ENCODE peak calls at places on chromosomes 6 and 20, in seven cellular contexts. F is stimulated activated CD4-positive, alpha-beta T cell treated with anti-CD3 and anti-CD28 coated beads, Interleukin-4, amount 100 ng/mL, for 1 hour; U is ureter; D is GM23338; O is activated naive CD8-positive, alpha-beta T cell treated with anti-CD3 and anti-CD28 coated beads for 36 hours; I is LNCaP clone FGC; A is right cardiac atrium. L is an unnamed sample.

GRCh38 chr6:7331452-7331851 is 18.5 kb upstream of the SSR1 start:
- DNase-seq in A (no peak), O (no peak), I (no peak), D (no peak), F (no peak), U (no peak), L (no peak)

GRCh38 chr6:52984247-52984646 is 10.8 kb downstream of the GSTA4 start:
- DNase-seq in U (no peak), O (peak), F (no peak), A (no peak), I (no peak), D (no peak), L (peak)

GRCh38 chr6:126064994-126065401 is 78.7 kb downstream of the TRMT11 start:
- DNase-seq in U (no peak), A (no peak), O (no peak), I (no peak), F (no peak), D (no peak), L (peak)

GRCh38 chr6:1636971-1637871 is 27.5 kb downstream of the FOXC1 start:
- DNase-seq in F (no peak), O (no peak), A (peak), I (no peak), U (no peak), D (no peak), L (peak)

GRCh38 chr20:13995841-13996240 is 525 bp downstream of the MACROD2 start:
- DNase-seq in D (peak), F (no peak), A (peak), I (no peak), U (peak), O (peak), L (no peak)

GRCh38 chr6:135932651-135933050 is 81.2 kb downstream of the PDE7B start:
- DNase-seq in O (no peak), A (no peak), D (no peak), F (no peak), U (no peak), I (peak), L (no peak)

GRCh38 chr6:17289491-17290106 is 8.4 kb downstream of the RBM24 start:
- DNase-seq in U (peak), A (peak), D (no peak), F (no peak), I (no peak), O (no peak), L (no peak)

GRCh38 chr20:43442310-43442880 is 15.3 kb upstream of the SRSF6 start:
- DNase-seq in I (no peak), A (no peak), O (no peak), F (no peak), U (no peak), D (peak), L (peak)

GRCh38 chr6:122752990-122753687 is 26.4 kb upstream of the FABP7 start:
- DNase-seq in D (peak), A (no peak), F (no peak), U (no peak), I (no peak), O (no peak), L (no peak)

GRCh38 chr6:4012826-4013225 is 66.1 kb downstream of the FAM217A start:
- DNase-seq in F (no peak), D (no peak), O (no peak), I (no peak), A (no peak), U (no peak), L (no peak)

GRCh38 chr6:158397578-158397977 is 85.3 kb downstream of the TULP4 start:
- DNase-seq in F (no peak), D (no peak), I (no peak), U (no peak), O (no peak), A (no peak), L (no peak)

GRCh38 chr20:62651285-62652021 is 9.2 kb downstream of the SLCO4A1 start:
- DNase-seq in A (peak), F (peak), U (peak), D (peak), O (peak), I (no peak), L (no peak)

GRCh38 chr20:46128310-46129151 is 10.4 kb downstream of the CD40 start:
- DNase-seq in I (no peak), A (peak), U (no peak), D (peak), O (no peak), F (no peak), L (no peak)

GRCh38 chr20:37303637-37304036 is 14.2 kb downstream of the MANBAL start:
- DNase-seq in D (no peak), A (no peak), U (no peak), I (peak), O (no peak), F (no peak), L (no peak)

GRCh38 chr6:150666071-150666470 is 66.4 kb downstream of the PLEKHG1 start:
- DNase-seq in U (no peak), D (no peak), O (no peak), I (no peak), F (no peak), A (no peak), L (no peak)

GRCh38 chr6:45882671-45883070 is 133.0 kb downstream of the CLIC5 start:
- DNase-seq in U (no peak), I (no peak), D (no peak), F (no peak), O (no peak), A (no peak), L (no peak)

GRCh38 chr6:37005061-37005810 is at the start of gene FGD2:
- DNase-seq in O (no peak), F (no peak), A (no peak), U (no peak), I (no peak), D (no peak), L (no peak)

GRCh38 chr20:51529758-51530157 is 12.8 kb downstream of the NFATC2 start:
- DNase-seq in I (no peak), F (peak), U (no peak), O (peak), A (no peak), D (no peak), L (no peak)

GRCh38 chr6:111480988-111481830 is 1.8 kb downstream of the REV3L start:
- DNase-seq in D (no peak), F (no peak), A (no peak), O (no peak), U (no peak), I (no peak), L (no peak)

GRCh38 chr6:36094238-36094637 is 36.1 kb upstream of the MAPK13 start:
- DNase-seq in U (no peak), O (no peak), D (no peak), I (no peak), A (no peak), F (no peak), L (no peak)

GRCh38 chr6:1372690-1373089 is 16.7 kb upstream of the FOXF2 start:
- DNase-seq in A (no peak), F (no peak), D (no peak), U (no peak), I (no peak), O (no peak), L (no peak)

GRCh38 chr6:168007592-168008338 is 10.3 kb downstream of the KIF25 start:
- DNase-seq in U (peak), F (no peak), O (no peak), D (no peak), I (no peak), A (no peak), L (peak)

GRCh38 chr6:168017629-168018028 is 20.2 kb downstream of the KIF25 start:
- DNase-seq in I (peak), A (no peak), O (no peak), D (no peak), F (no peak), U (peak), L (no peak)

GRCh38 chr6:40788661-40789111 is 201.5 kb upstream of the LRFN2 start:
- DNase-seq in U (no peak), A (peak), I (no peak), D (no peak), F (peak), O (peak), L (no peak)

GRCh38 chr6:20432692-20433091 is 31.0 kb downstream of the E2F3 start:
- DNase-seq in I (no peak), D (no peak), O (no peak), F (no peak), U (no peak), A (no peak), L (no peak)

GRCh38 chr20:37992802-37993538 is 40.3 kb downstream of the TTI1 start:
- DNase-seq in D (peak), F (peak), O (no peak), U (peak), A (peak), I (no peak), L (peak)

GRCh38 chr20:57659789-57660509 is 39.7 kb upstream of the ZBP1 start:
- DNase-seq in U (peak), I (no peak), D (no peak), F (no peak), O (no peak), A (peak), L (no peak)

GRCh38 chr6:7173843-7174503 is 66.2 kb downstream of the RREB1 start:
- DNase-seq in F (no peak), D (peak), I (no peak), O (no peak), U (no peak), A (no peak), L (no peak)

GRCh38 chr20:63071541-63072181 is 64.9 kb upstream of the BHLHE23 start:
- DNase-seq in O (no peak), A (peak), I (no peak), F (peak), U (no peak), D (peak), L (peak)

GRCh38 chr6:142716097-142716496 is 228.9 kb downstream of the HIVEP2 start:
- DNase-seq in F (no peak), O (no peak), U (no peak), I (no peak), A (no peak), D (peak), L (no peak)

GRCh38 chr6:13465734-13466133 is 21.7 kb downstream of the GFOD1 start:
- DNase-seq in I (no peak), O (no peak), U (no peak), D (no peak), A (no peak), F (no peak), L (peak)

GRCh38 chr6:1500874-1501273 is 108.8 kb upstream of the FOXC1 start:
- DNase-seq in D (no peak), F (no peak), A (no peak), U (no peak), I (no peak), O (no peak), L (no peak)

GRCh38 chr20:6178537-6178936 is 55.7 kb upstream of the FERMT1 start:
- DNase-seq in A (no peak), D (peak), F (no peak), U (no peak), I (peak), O (no peak), L (peak)

GRCh38 chr20:9401381-9401780 is 113.0 kb upstream of the LAMP5 start:
- DNase-seq in O (no peak), D (no peak), U (no peak), A (no peak), I (no peak), F (no peak), L (no peak)

GRCh38 chr6:105993341-105993740 is 92.8 kb upstream of the PRDM1 start:
- DNase-seq in D (peak), U (no peak), A (no peak), O (no peak), F (no peak), I (no peak), L (no peak)

GRCh38 chr20:63854766-63855362 is 6.4 kb upstream of the ABHD16B start:
- DNase-seq in A (peak), U (no peak), F (no peak), O (no peak), I (no peak), D (no peak), L (no peak)